ENCODE peak calls at places on chromosomes 16 and 17, in four cellular contexts. S, X, I and U are unnamed samples.

GRCh38 chr16:74607310-74607966 is 524 bp upstream of the GLG1 start:
- DNase-seq in S (no peak), X (peak; percentile 68), I (no peak), U (no peak)

GRCh38 chr16:72240949-72241348 is 69.0 kb upstream of the PMFBP1 start:
- DNase-seq in I (no peak), X (no peak), S (no peak), U (no peak)

GRCh38 chr17:12850996-12851395 is 61.7 kb downstream of the ARHGAP44 start:
- DNase-seq in X (no peak), S (no peak), I (no peak), U (no peak)

GRCh38 chr16:19699472-19699871 is 18.6 kb downstream of the KNOP1 start:
- DNase-seq in S (no peak), I (no peak), X (no peak), U (no peak)

GRCh38 chr17:49994085-49995054 is 654 bp downstream of the DLX3 start:
- DNase-seq in X (no peak), S (no peak), I (no peak), U (peak; percentile 75)

GRCh38 chr17:30554839-30555751 is 77.9 kb downstream of the GOSR1 start:
- DNase-seq in I (no peak), S (no peak), X (peak; percentile 30), U (peak; percentile 74)

GRCh38 chr17:28727727-28728363 is 743 bp upstream of the NEK8 start:
- DNase-seq in I (peak; percentile 91), X (peak; percentile 85), S (peak; percentile 46), U (peak; percentile 97)

GRCh38 chr17:31580331-31581021 is 189.0 kb downstream of the RAB11FIP4 start:
- DNase-seq in I (no peak), S (no peak), X (no peak), U (no peak)

GRCh38 chr16:73290258-73290657 is 242.3 kb upstream of the ZFHX3 start:
- DNase-seq in S (no peak), X (no peak), I (no peak), U (no peak)

GRCh38 chr16:85557976-85558589 is 55.0 kb upstream of the GSE1 start:
- DNase-seq in I (no peak), S (no peak), X (no peak), U (peak; percentile 78)
- H3K27ac ChIP-seq in I (peak overlapping the region; percentile 97), S (peak overlapping the region; percentile 97), X (peak overlapping the region; percentile 73), U (peak overlapping the region; percentile 53)

GRCh38 chr17:65175952-65176351 is 38.8 kb downstream of the RGS9 start:
- DNase-seq in I (no peak), S (no peak), X (no peak), U (no peak)

GRCh38 chr17:65181237-65182061 is 44.3 kb downstream of the RGS9 start:
- DNase-seq in I (peak; percentile 90), S (no peak), X (no peak), U (no peak)

GRCh38 chr17:65176646-65177409 is 39.7 kb downstream of the RGS9 start:
- DNase-seq in I (no peak), S (no peak), X (no peak), U (no peak)

GRCh38 chr17:65174974-65175373 is 37.8 kb downstream of the RGS9 start:
- DNase-seq in X (no peak), S (no peak), I (no peak), U (no peak)

GRCh38 chr17:65177901-65178300 is 40.7 kb downstream of the RGS9 start:
- DNase-seq in I (no peak), S (no peak), X (no peak), U (no peak)
- TF ChIP-seq JUNB in I (no peak), S (no peak), X (no peak), U (no peak)

GRCh38 chr16:8907096-8907495 is 24.9 kb downstream of the LITAFD start:
- DNase-seq in S (no peak), I (no peak), X (no peak), U (no peak)
- H3K36me3 ChIP-seq in S (peaks cover 93% of the 10 kb centered on the region), I (peaks cover 66% of the 10 kb centered on the region), X (peaks cover 95% of the 10 kb centered on the region), U (peaks cover 59% of the 10 kb centered on the region)

GRCh38 chr17:40495140-40495539 is 6.3 kb downstream of the TNS4 start:
- DNase-seq in I (no peak), X (no peak), S (no peak), U (no peak)
- H3K27ac ChIP-seq in I (no peak overlapping the region), X (no peak overlapping the region), S (no peak overlapping the region), U (no peak overlapping the region)

DNA sequence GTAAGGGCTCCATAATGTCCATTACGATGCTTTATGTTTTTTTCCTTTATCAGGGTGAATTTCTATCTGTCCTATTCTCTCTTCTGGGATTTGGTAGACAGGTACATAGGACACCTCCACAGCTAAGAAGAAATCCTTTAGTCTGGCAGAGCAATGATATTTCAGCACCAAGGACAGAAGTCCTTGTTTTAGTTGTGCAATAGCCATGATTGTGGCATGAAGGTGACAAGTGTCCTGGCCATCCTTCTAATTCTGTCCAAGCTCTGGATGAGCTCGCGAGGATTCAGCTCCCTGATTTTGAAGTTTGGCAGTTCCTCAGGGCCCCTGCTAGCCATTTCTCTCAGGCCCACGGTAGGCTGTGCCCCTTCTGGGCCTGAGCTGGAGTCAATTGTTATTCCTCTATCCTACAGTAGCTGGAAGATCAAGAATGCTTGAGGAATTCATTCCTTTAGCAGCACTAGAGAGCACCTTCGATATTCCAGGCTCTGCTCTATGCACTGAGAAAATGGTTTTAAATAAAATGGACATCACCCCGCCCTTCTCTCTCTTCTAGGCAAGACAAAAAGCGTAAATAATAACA is 320.8 kb downstream of the XYLT1 start:
- DNase-seq in I (no peak), X (peak; percentile 30), S (no peak), U (peak; percentile 52)
- TF ChIP-seq JUNB in I (no peak), X (no peak), S (no peak), U (no peak)

GRCh38 chr16:3482659-3483241 is 12.5 kb downstream of the C16orf90 start:
- DNase-seq in X (no peak), I (no peak), S (no peak), U (no peak)

GRCh38 chr16:3478242-3478925 is 16.9 kb downstream of the C16orf90 start:
- DNase-seq in X (no peak), S (no peak), I (no peak), U (no peak)

GRCh38 chr16:3481696-3482658 is 13.3 kb downstream of the C16orf90 start:
- DNase-seq in X (no peak), I (no peak), S (no peak), U (no peak)

GRCh38 chr16:3480901-3481695 is 14.2 kb downstream of the C16orf90 start:
- DNase-seq in X (peak; percentile 64), I (no peak), S (peak; percentile 65), U (peak; percentile 50)

DNA sequence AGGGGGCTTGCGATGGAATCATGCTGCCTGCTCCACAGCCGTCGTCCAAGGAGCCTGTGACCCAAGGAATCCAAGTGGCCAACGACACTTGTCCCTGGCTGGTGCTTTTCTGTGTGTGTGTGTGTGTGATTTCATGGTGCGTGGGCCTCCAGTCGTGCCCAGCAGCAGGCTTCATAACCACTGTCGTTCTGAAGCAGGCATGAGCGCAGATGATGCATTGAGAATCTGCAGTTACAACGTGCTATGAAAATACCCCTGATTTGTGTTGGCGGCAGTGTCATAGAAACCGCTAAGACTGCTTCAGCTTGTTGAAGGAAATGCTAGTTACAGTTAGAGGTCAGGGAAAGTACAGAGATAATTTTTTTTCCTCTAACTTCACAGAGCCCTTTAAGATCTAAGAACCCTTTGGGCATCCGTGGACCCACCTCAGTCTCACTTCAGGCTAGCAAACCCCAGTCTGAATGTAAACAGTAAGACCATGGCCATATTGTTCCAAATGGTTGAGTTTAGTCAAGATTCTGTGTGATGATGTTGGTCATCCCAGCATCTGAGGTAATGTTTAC is 15.6 kb downstream of the C16orf90 start:
- DNase-seq in X (no peak), S (no peak), I (no peak), U (no peak)
- H3K36me3 ChIP-seq in X (peaks cover 66% of the 10 kb centered on the region), S (peaks cover 46% of the 10 kb centered on the region), I (peaks cover 5% of the 10 kb centered on the region), U (peaks cover 9% of the 10 kb centered on the region)

DNA sequence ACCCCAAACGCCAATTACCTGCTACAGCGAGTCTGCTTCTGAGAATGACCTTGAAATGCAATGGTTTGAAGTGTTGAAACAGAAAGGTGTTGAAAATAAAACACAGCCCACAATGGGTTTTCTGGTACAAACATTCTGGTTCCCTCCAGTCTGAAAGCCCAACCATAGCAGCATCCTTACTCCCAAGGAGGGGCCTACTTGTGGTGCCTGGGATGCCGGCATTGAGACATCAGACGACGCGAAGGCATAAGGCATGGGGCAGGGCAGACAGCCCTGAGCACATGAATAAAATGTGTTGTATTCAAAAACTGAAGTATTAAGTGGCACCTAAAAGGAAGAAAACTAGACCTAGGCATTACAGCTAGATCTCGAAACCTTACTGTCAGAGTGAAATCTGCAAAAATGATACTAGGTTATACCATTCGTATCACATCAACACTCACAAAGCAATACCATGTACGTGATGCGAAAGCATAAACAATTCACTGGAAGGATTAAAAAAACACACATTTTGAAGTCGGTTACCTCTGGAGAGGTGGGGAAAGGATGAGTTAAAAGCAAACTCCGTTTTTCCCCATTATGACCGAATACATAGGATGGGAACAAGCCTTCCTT is 750 bp downstream of the NUDT21 start:
- DNase-seq in S (peak; percentile 28), I (no peak), X (no peak), U (peak; percentile 43)
- H3K27ac ChIP-seq in S (peak overlapping the region; percentile 88), I (peak overlapping the region; percentile 83), X (peak overlapping the region; percentile 87), U (peak overlapping the region; percentile 42)